ENCODE peak calls at places on chromosomes 4 and X, in six cellular contexts. S, N, P, V, L and A are unnamed samples. For H3K9me3, the result is how much of the 10 kb centered on the place peaks cover.

GRCh38 chrX:153871451-153871850 is 14.5 kb downstream of the L1CAM start:
- DNase-seq in S (no peak), N (no peak), P (no peak), V (no peak), L (no peak), A (no peak)

GRCh38 chrX:48702032-48702431 is 5.5 kb downstream of the SUV39H1 start:
- DNase-seq in S (no peak), N (peak), P (no peak), V (no peak), L (no peak), A (no peak)

GRCh38 chr4:83639849-83640493 is 104.1 kb downstream of the GPAT3 start:
- DNase-seq in S (peak), N (peak), P (no peak), V (peak), L (no peak), A (peak)

GRCh38 chr4:2354127-2354526 is 64.3 kb downstream of the ZFYVE28 start:
- DNase-seq in S (no peak), N (peak), P (no peak), V (no peak), L (no peak), A (no peak)

GRCh38 chr4:47913858-47914218 is 545 bp downstream of the NFXL1 start:
- DNase-seq in S (peak), N (peak), P (peak), V (no peak), L (peak), A (peak)

GRCh38 chrX:74343970-74344622 is 40.1 kb downstream of the ZCCHC13 start:
- DNase-seq in S (peak), N (peak), P (no peak), V (peak), L (no peak), A (peak)

GRCh38 chr4:185712350-185713024 is 99.5 kb downstream of the SORBS2 start:
- DNase-seq in S (peak), N (no peak), P (no peak), V (no peak), L (no peak), A (peak)

GRCh38 chrX:150038977-150039599 is 100.8 kb upstream of the EOLA2 start:
- DNase-seq in S (no peak), N (no peak), P (no peak), V (no peak), L (no peak), A (no peak)

GRCh38 chr4:92012899-92013867 is 290.6 kb upstream of the GRID2 start:
- DNase-seq in S (peak), N (no peak), P (no peak), V (no peak), L (no peak), A (peak)

GRCh38 chrX:129600981-129601424 is 53.8 kb downstream of the APLN start:
- DNase-seq in S (no peak), N (peak), P (no peak), V (no peak), L (no peak), A (no peak)

GRCh38 chrX:102659790-102660757 is 8.8 kb downstream of the GPRASP1 start:
- DNase-seq in S (peak), N (peak), P (peak), V (no peak), L (peak), A (peak)

GRCh38 chr4:3614731-3614980 is 82.4 kb upstream of the LRPAP1 start:
- DNase-seq in S (no peak), N (no peak), P (no peak), V (no peak), L (peak), A (no peak)

GRCh38 chr4:28490669-28491068 is 1630.0 kb downstream of the STIM2 start:
- DNase-seq in S (no peak), N (no peak), P (no peak), V (no peak), L (no peak), A (no peak)

DNA sequence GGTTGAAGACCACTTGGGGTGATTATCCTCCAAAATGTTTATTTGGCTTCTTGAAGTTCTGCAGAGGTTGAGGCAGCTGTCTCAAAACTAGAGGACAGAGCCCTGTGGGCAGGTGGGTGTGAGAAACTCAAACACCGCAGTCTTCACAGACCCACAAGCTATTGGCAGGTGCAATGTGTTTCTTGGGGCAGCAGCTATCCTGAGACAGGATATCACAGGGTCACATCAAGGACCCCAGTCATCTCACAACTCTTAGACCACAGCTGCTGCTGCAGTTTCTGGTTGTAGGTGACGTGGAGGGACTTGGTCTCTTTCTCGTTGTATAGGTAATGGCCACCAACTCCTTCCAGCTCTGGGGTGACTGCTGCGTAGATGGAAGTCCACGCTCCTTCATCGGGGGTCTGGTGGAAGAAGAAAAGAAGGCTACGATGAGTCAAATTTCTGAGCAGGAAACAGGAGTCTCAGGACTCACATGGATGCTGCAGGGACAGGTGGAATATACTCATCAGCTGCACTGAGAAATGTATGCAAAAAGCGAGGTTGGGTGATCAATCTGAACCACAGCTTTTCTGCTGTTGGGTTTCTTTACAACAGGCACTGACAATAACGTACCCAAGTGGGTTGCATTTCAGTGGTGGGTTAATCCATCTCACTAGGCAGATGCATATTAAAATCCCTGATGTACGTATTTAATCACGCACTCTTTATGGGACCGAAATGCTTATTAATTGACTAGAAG is 279.8 kb downstream of the DHRSX start:
- DNase-seq in S (no peak), N (no peak), P (no peak), V (no peak), L (no peak), A (no peak)
- H3K9me3 ChIP-seq in S (under half), N (under half), P (half or more), V (under half), L (under half), A (under half)

DNA sequence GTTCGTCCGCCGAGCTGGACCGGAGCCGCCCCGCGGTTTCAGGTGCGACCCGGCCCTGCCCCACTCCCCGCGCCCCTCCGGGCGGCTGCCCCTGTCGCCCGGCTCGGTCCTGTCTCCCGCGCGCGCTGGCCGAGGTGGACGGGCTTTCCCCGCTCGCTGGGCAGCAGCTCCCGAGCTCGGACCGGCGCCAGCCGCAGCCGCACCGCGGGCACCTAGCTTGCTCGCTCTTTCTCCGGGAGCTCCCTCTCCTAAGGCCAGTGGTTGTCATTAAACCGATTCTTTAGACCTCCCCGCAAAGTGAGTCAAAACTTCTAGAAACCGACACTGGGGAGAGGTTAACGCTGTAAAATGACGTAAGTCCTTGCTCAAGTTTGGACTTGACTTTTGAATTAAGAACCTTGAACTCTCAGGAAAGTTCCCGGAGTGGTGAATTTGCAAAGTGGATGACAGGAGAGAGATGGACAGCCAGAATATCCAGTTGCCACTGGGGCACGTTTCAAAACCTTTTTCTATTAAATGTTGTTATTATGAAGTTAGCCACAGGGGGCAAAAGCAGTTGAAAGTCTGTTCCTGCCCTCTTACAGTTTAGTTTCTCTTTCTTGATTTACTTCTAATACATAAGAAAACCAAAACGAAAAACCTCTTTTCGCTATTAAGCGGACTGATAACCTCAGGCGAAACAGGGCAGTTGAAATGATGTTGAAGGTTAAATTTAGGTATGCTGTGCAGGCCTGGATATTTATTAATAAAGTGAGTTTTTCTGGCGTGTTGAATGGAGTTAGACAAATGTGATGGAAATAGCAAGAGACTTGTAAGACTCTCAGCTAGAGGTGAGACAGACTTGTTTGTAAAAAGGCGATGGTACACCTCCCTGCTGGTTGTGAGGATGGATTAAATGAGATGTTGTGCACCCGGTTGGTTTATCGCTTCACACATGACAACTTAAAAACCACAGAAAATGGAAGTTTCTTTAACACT is 846 bp downstream of the PI4K2B start:
- DNase-seq in S (peak), N (peak), P (peak), V (peak), L (peak), A (peak)
- H3K9me3 ChIP-seq in S (under half), N (under half), P (under half), V (under half), L (under half), A (under half)

GRCh38 chrX:115892056-115892708 is 278.4 kb upstream of the AGTR2 start:
- DNase-seq in S (no peak), N (no peak), P (no peak), V (peak), L (no peak), A (no peak)
- H3K9me3 ChIP-seq in S (under half), N (under half), P (under half), V (under half), L (under half), A (under half)

GRCh38 chr4:14928035-14928434 is 74.2 kb upstream of the CPEB2 start:
- DNase-seq in S (no peak), N (no peak), P (no peak), V (no peak), L (no peak), A (no peak)
- H3K9me3 ChIP-seq in S (under half), N (under half), P (under half), V (under half), L (under half), A (under half)

GRCh38 chr4:30413915-30414314 is 306.3 kb upstream of the PCDH7 start:
- DNase-seq in S (no peak), N (no peak), P (no peak), V (no peak), L (no peak), A (no peak)
- H3K9me3 ChIP-seq in S (under half), N (under half), P (half or more), V (under half), L (under half), A (under half)

GRCh38 chrX:65072590-65072989 is 96.3 kb upstream of the ZC4H2 start:
- DNase-seq in S (no peak), N (no peak), P (no peak), V (no peak), L (no peak), A (no peak)
- H3K9me3 ChIP-seq in S (under half), N (under half), P (under half), V (under half), L (under half), A (under half)

GRCh38 chrX:68795741-68796140 is 33.1 kb upstream of the EFNB1 start:
- DNase-seq in S (no peak), N (no peak), P (no peak), V (no peak), L (no peak), A (no peak)

GRCh38 chrX:68789966-68790365 is 38.9 kb upstream of the EFNB1 start:
- DNase-seq in S (no peak), N (no peak), P (no peak), V (no peak), L (no peak), A (no peak)

GRCh38 chrX:68792083-68792482 is 36.7 kb upstream of the EFNB1 start:
- DNase-seq in S (no peak), N (no peak), P (no peak), V (no peak), L (no peak), A (no peak)

DNA sequence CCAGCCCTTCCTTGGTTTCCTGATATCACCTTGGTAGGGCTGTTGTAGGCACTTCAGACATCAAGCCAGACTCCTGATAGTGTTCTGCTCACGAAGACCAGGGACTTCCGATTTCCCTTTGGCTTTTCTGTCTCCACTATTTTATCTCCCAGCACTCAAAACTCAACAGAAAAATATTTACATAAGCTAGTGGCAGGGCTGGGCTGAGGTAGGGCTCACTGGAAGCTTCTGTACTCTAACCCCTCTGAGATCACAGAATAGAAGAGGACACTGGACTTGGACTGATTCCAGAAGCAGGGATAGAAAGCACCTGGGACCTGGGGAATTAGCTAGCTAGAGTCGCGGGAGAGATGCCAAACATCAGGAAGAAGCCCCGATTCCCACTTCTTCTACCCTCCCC is 34.3 kb upstream of the EFNB1 start:
- DNase-seq in S (no peak), N (no peak), P (no peak), V (no peak), L (no peak), A (no peak)
- H3K9me3 ChIP-seq in S (under half), N (under half), P (under half), V (under half), L (under half), A (under half)